ENCODE peak calls at places on chromosomes 13 and 19, in five cellular contexts. One of them, this sample, is unnamed.

GRCh38 chr19:49340069-49340864 is 5.1 kb downstream of the CD37 start:
- DNase-seq in GM03348: no peak
- DNase-seq in ecto neural progenitor cell: peak
- DNase-seq in NCI-H1092: no peak
- DNase-seq in CD4-positive, alpha-beta memory T cell: no peak
- DNase-seq in this sample: peak

GRCh38 chr13:50485979-50486935 is 357.2 kb downstream of the DLEU7 start:
- DNase-seq in GM03348: no peak
- DNase-seq in ecto neural progenitor cell: no peak
- DNase-seq in NCI-H1092: no peak
- DNase-seq in CD4-positive, alpha-beta memory T cell: no peak
- DNase-seq in this sample: no peak

GRCh38 chr13:45336025-45336800 is 4.8 kb downstream of the TPT1 start:
- DNase-seq in GM03348: no peak
- DNase-seq in ecto neural progenitor cell: no peak
- DNase-seq in NCI-H1092: no peak
- DNase-seq in CD4-positive, alpha-beta memory T cell: no peak
- DNase-seq in this sample: no peak

GRCh38 chr19:51002542-51003311 is 1.3 kb upstream of the KLK8 start:
- DNase-seq in GM03348: no peak
- DNase-seq in ecto neural progenitor cell: peak
- DNase-seq in NCI-H1092: no peak
- DNase-seq in CD4-positive, alpha-beta memory T cell: no peak
- DNase-seq in this sample: no peak

GRCh38 chr13:27928353-27928804 is 8.6 kb downstream of the PDX1 start:
- DNase-seq in GM03348: no peak
- DNase-seq in ecto neural progenitor cell: no peak
- DNase-seq in NCI-H1092: no peak
- DNase-seq in CD4-positive, alpha-beta memory T cell: no peak
- DNase-seq in this sample: no peak

GRCh38 chr13:78436311-78436710 is 167.0 kb downstream of the POU4F1 start:
- DNase-seq in GM03348: no peak
- DNase-seq in ecto neural progenitor cell: no peak
- DNase-seq in NCI-H1092: no peak
- DNase-seq in CD4-positive, alpha-beta memory T cell: no peak
- DNase-seq in this sample: no peak

GRCh38 chr13:94195715-94196114 is 283.8 kb downstream of the DCT start:
- DNase-seq in GM03348: peak
- DNase-seq in ecto neural progenitor cell: no peak
- DNase-seq in NCI-H1092: no peak
- DNase-seq in CD4-positive, alpha-beta memory T cell: no peak
- DNase-seq in this sample: no peak

GRCh38 chr13:101535192-101535746 is 82.8 kb downstream of the ITGBL1 start:
- DNase-seq in GM03348: no peak
- DNase-seq in ecto neural progenitor cell: no peak
- DNase-seq in NCI-H1092: no peak
- DNase-seq in CD4-positive, alpha-beta memory T cell: no peak
- DNase-seq in this sample: no peak

GRCh38 chr13:31706105-31706504 is 33.2 kb upstream of the RXFP2 start:
- DNase-seq in GM03348: no peak
- DNase-seq in ecto neural progenitor cell: no peak
- DNase-seq in NCI-H1092: no peak
- DNase-seq in CD4-positive, alpha-beta memory T cell: no peak
- DNase-seq in this sample: no peak

GRCh38 chr19:33678796-33679195 is 57.0 kb downstream of the CHST8 start:
- DNase-seq in GM03348: no peak
- DNase-seq in ecto neural progenitor cell: no peak
- DNase-seq in NCI-H1092: peak
- DNase-seq in CD4-positive, alpha-beta memory T cell: no peak
- DNase-seq in this sample: peak

GRCh38 chr13:30898721-30899188 is 7.3 kb upstream of the MEDAG start:
- DNase-seq in GM03348: peak
- DNase-seq in ecto neural progenitor cell: no peak
- DNase-seq in NCI-H1092: no peak
- DNase-seq in CD4-positive, alpha-beta memory T cell: no peak
- DNase-seq in this sample: no peak

GRCh38 chr19:7238091-7238490 is 56.1 kb downstream of the INSR start:
- DNase-seq in GM03348: no peak
- DNase-seq in ecto neural progenitor cell: no peak
- DNase-seq in NCI-H1092: no peak
- DNase-seq in CD4-positive, alpha-beta memory T cell: no peak
- DNase-seq in this sample: no peak

GRCh38 chr13:43005460-43006236 is 13.6 kb upstream of the EPSTI1 start:
- DNase-seq in GM03348: peak
- DNase-seq in ecto neural progenitor cell: no peak
- DNase-seq in NCI-H1092: no peak
- DNase-seq in CD4-positive, alpha-beta memory T cell: no peak
- DNase-seq in this sample: no peak

GRCh38 chr13:51151463-51151862 is 40.4 kb upstream of the C13orf42 start:
- DNase-seq in GM03348: no peak
- DNase-seq in ecto neural progenitor cell: no peak
- DNase-seq in NCI-H1092: no peak
- DNase-seq in CD4-positive, alpha-beta memory T cell: no peak
- DNase-seq in this sample: no peak

GRCh38 chr19:38209671-38210457 is 14.2 kb downstream of the DPF1 start:
- DNase-seq in GM03348: peak
- DNase-seq in ecto neural progenitor cell: peak
- DNase-seq in NCI-H1092: no peak
- DNase-seq in CD4-positive, alpha-beta memory T cell: no peak
- DNase-seq in this sample: no peak

GRCh38 chr13:22625691-22626090 is 555.1 kb upstream of the SGCG start:
- DNase-seq in GM03348: no peak
- DNase-seq in ecto neural progenitor cell: no peak
- DNase-seq in NCI-H1092: no peak
- DNase-seq in CD4-positive, alpha-beta memory T cell: no peak
- DNase-seq in this sample: no peak

GRCh38 chr19:28980236-28980868 is 232.6 kb downstream of the UQCRFS1 start:
- DNase-seq in GM03348: peak
- DNase-seq in ecto neural progenitor cell: no peak
- DNase-seq in NCI-H1092: no peak
- DNase-seq in CD4-positive, alpha-beta memory T cell: no peak
- DNase-seq in this sample: no peak

GRCh38 chr19:4108767-4109625 is 14.9 kb downstream of the MAP2K2 start:
- DNase-seq in GM03348: no peak
- DNase-seq in ecto neural progenitor cell: no peak
- DNase-seq in NCI-H1092: no peak
- DNase-seq in CD4-positive, alpha-beta memory T cell: peak
- DNase-seq in this sample: no peak

GRCh38 chr13:110455941-110456340 is 105.6 kb downstream of the RAB20 start:
- DNase-seq in GM03348: peak
- DNase-seq in ecto neural progenitor cell: peak
- DNase-seq in NCI-H1092: peak
- DNase-seq in CD4-positive, alpha-beta memory T cell: no peak
- DNase-seq in this sample: peak

GRCh38 chr19:3478409-3479176 is 1.7 kb downstream of the SMIM24 start:
- DNase-seq in GM03348: no peak
- DNase-seq in ecto neural progenitor cell: no peak
- DNase-seq in NCI-H1092: no peak
- DNase-seq in CD4-positive, alpha-beta memory T cell: no peak
- DNase-seq in this sample: no peak

GRCh38 chr19:8831832-8832131 is 322 bp downstream of the ZNF558 start:
- DNase-seq in GM03348: no peak
- DNase-seq in ecto neural progenitor cell: no peak
- DNase-seq in NCI-H1092: no peak
- DNase-seq in CD4-positive, alpha-beta memory T cell: peak
- DNase-seq in this sample: no peak

This sample was measured in NCI-H345.